ENCODE peak calls at places on chromosomes 1 and 21, in five cellular contexts. One of them, this sample, is unnamed.

GRCh38 chr1:87883906-87884305 is 555.2 kb downstream of the LMO4 start:
- DNase-seq in neuronal stem cell: no peak
- DNase-seq in CD8-positive, alpha-beta memory T cell: no peak
- DNase-seq in esophagus squamous epithelium: no peak
- DNase-seq in effector memory CD4-positive, alpha-beta T cell: no peak
- DNase-seq in this sample: no peak

GRCh38 chr1:3009556-3009955 is 11.7 kb upstream of the ACTRT2 start:
- DNase-seq in neuronal stem cell: no peak
- DNase-seq in CD8-positive, alpha-beta memory T cell: no peak
- DNase-seq in esophagus squamous epithelium: no peak
- DNase-seq in effector memory CD4-positive, alpha-beta T cell: no peak
- DNase-seq in this sample: no peak

GRCh38 chr1:88867743-88868521 is 23.4 kb downstream of the GTF2B start:
- DNase-seq in neuronal stem cell: no peak
- DNase-seq in CD8-positive, alpha-beta memory T cell: no peak
- DNase-seq in esophagus squamous epithelium: no peak
- DNase-seq in effector memory CD4-positive, alpha-beta T cell: no peak
- DNase-seq in this sample: no peak

GRCh38 chr1:33397994-33398393 is 32.9 kb downstream of the PHC2 start:
- DNase-seq in neuronal stem cell: no peak
- DNase-seq in CD8-positive, alpha-beta memory T cell: no peak
- DNase-seq in esophagus squamous epithelium: no peak
- DNase-seq in effector memory CD4-positive, alpha-beta T cell: no peak
- DNase-seq in this sample: no peak

GRCh38 chr1:154910851-154911250 is 25.7 kb downstream of the PMVK start:
- DNase-seq in neuronal stem cell: no peak
- DNase-seq in CD8-positive, alpha-beta memory T cell: no peak
- DNase-seq in esophagus squamous epithelium: no peak
- DNase-seq in effector memory CD4-positive, alpha-beta T cell: no peak
- DNase-seq in this sample: no peak

GRCh38 chr1:231442735-231443134 is 20.6 kb upstream of the EGLN1 start:
- DNase-seq in neuronal stem cell: no peak
- DNase-seq in CD8-positive, alpha-beta memory T cell: no peak
- DNase-seq in esophagus squamous epithelium: no peak
- DNase-seq in effector memory CD4-positive, alpha-beta T cell: no peak
- DNase-seq in this sample: no peak

GRCh38 chr1:8443558-8444194 is 125.8 kb downstream of the SLC45A1 start:
- DNase-seq in neuronal stem cell: no peak
- DNase-seq in CD8-positive, alpha-beta memory T cell: no peak
- DNase-seq in esophagus squamous epithelium: no peak
- DNase-seq in effector memory CD4-positive, alpha-beta T cell: no peak
- DNase-seq in this sample: no peak

GRCh38 chr1:205585835-205586785 is 45.7 kb downstream of the ELK4 start:
- DNase-seq in neuronal stem cell: no peak
- DNase-seq in CD8-positive, alpha-beta memory T cell: no peak
- DNase-seq in esophagus squamous epithelium: no peak
- DNase-seq in effector memory CD4-positive, alpha-beta T cell: no peak
- DNase-seq in this sample: peak; percentile 31

GRCh38 chr1:90393025-90393424 is 324.1 kb downstream of the BARHL2 start:
- DNase-seq in neuronal stem cell: no peak
- DNase-seq in CD8-positive, alpha-beta memory T cell: no peak
- DNase-seq in esophagus squamous epithelium: no peak
- DNase-seq in effector memory CD4-positive, alpha-beta T cell: no peak
- DNase-seq in this sample: no peak

GRCh38 chr1:226002667-226003501 is 3.7 kb upstream of the SDE2 start:
- DNase-seq in neuronal stem cell: peak; percentile 62
- DNase-seq in CD8-positive, alpha-beta memory T cell: no peak
- DNase-seq in esophagus squamous epithelium: no peak
- DNase-seq in effector memory CD4-positive, alpha-beta T cell: no peak
- DNase-seq in this sample: no peak

GRCh38 chr1:201269241-201269640 is 14.1 kb upstream of the PKP1 start:
- DNase-seq in neuronal stem cell: no peak
- DNase-seq in CD8-positive, alpha-beta memory T cell: no peak
- DNase-seq in esophagus squamous epithelium: no peak
- DNase-seq in effector memory CD4-positive, alpha-beta T cell: no peak
- DNase-seq in this sample: no peak

GRCh38 chr1:156493749-156494148 is 6.8 kb downstream of the MEF2D start:
- DNase-seq in neuronal stem cell: no peak
- DNase-seq in CD8-positive, alpha-beta memory T cell: no peak
- DNase-seq in esophagus squamous epithelium: no peak
- DNase-seq in effector memory CD4-positive, alpha-beta T cell: no peak
- DNase-seq in this sample: no peak

GRCh38 chr21:43345746-43346409 is 81.1 kb downstream of the SIK1 start:
- DNase-seq in neuronal stem cell: no peak
- DNase-seq in CD8-positive, alpha-beta memory T cell: no peak
- DNase-seq in esophagus squamous epithelium: no peak
- DNase-seq in effector memory CD4-positive, alpha-beta T cell: no peak
- DNase-seq in this sample: no peak

GRCh38 chr1:201614262-201615015 is 75.5 kb downstream of the NAV1 start:
- DNase-seq in neuronal stem cell: peak; percentile 58
- DNase-seq in CD8-positive, alpha-beta memory T cell: no peak
- DNase-seq in esophagus squamous epithelium: no peak
- DNase-seq in effector memory CD4-positive, alpha-beta T cell: no peak
- DNase-seq in this sample: peak; percentile 81

GRCh38 chr21:45040739-45041138 is 33.6 kb upstream of the ADARB1 start:
- DNase-seq in neuronal stem cell: no peak
- DNase-seq in CD8-positive, alpha-beta memory T cell: no peak
- DNase-seq in esophagus squamous epithelium: no peak
- DNase-seq in effector memory CD4-positive, alpha-beta T cell: no peak
- DNase-seq in this sample: peak; percentile 48

GRCh38 chr1:41662061-41662655 is 177.7 kb upstream of the EDN2 start:
- DNase-seq in neuronal stem cell: peak; percentile 72
- DNase-seq in CD8-positive, alpha-beta memory T cell: peak; percentile 85
- DNase-seq in esophagus squamous epithelium: no peak
- DNase-seq in effector memory CD4-positive, alpha-beta T cell: peak; percentile 55
- DNase-seq in this sample: peak; percentile 94

GRCh38 chr1:231446138-231446537 is 24.1 kb upstream of the EGLN1 start:
- DNase-seq in neuronal stem cell: no peak
- DNase-seq in CD8-positive, alpha-beta memory T cell: no peak
- DNase-seq in esophagus squamous epithelium: no peak
- DNase-seq in effector memory CD4-positive, alpha-beta T cell: no peak
- DNase-seq in this sample: no peak

GRCh38 chr1:52552236-52552504 is 722 bp downstream of the TUT4 start:
- DNase-seq in neuronal stem cell: peak; percentile 33
- DNase-seq in CD8-positive, alpha-beta memory T cell: peak; percentile 86
- DNase-seq in esophagus squamous epithelium: peak; percentile 8
- DNase-seq in effector memory CD4-positive, alpha-beta T cell: peak; percentile 38
- DNase-seq in this sample: no peak

GRCh38 chr1:25610822-25611630 is 5.6 kb upstream of the MAN1C1 start:
- DNase-seq in neuronal stem cell: no peak
- DNase-seq in CD8-positive, alpha-beta memory T cell: no peak
- DNase-seq in esophagus squamous epithelium: no peak
- DNase-seq in effector memory CD4-positive, alpha-beta T cell: no peak
- DNase-seq in this sample: no peak

DNA sequence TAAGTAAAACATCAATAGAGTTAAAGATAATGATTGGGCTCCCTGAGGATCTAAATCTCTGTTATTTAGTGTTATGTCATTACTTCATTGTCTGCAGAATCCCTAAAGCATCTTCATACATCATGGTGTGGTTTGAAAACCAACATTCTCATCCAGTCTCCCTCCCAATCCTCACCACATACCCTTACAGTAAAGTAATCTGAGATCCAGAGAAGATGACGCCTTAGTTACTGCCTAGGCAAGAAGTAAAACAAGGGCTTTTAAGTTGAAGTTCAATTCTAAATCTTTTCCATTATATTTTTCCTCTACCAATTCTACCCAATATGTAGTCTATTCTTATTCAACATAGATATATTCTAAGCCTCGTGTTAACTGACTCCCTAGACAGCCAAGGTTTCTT is 17.4 kb downstream of the DPH5 start:
- DNase-seq in neuronal stem cell: no peak
- DNase-seq in CD8-positive, alpha-beta memory T cell: no peak
- DNase-seq in esophagus squamous epithelium: no peak
- DNase-seq in effector memory CD4-positive, alpha-beta T cell: no peak
- DNase-seq in this sample: no peak
- H3K36me3 ChIP-seq in neuronal stem cell: peaks cover 59% of the 10 kb centered on the region
- H3K36me3 ChIP-seq in CD8-positive, alpha-beta memory T cell: no peaks in the 10 kb centered on the region
- H3K36me3 ChIP-seq in esophagus squamous epithelium: no peaks in the 10 kb centered on the region
- H3K36me3 ChIP-seq in effector memory CD4-positive, alpha-beta T cell: peaks cover 6% of the 10 kb centered on the region
- H3K36me3 ChIP-seq in this sample: no peaks in the 10 kb centered on the region

DNA sequence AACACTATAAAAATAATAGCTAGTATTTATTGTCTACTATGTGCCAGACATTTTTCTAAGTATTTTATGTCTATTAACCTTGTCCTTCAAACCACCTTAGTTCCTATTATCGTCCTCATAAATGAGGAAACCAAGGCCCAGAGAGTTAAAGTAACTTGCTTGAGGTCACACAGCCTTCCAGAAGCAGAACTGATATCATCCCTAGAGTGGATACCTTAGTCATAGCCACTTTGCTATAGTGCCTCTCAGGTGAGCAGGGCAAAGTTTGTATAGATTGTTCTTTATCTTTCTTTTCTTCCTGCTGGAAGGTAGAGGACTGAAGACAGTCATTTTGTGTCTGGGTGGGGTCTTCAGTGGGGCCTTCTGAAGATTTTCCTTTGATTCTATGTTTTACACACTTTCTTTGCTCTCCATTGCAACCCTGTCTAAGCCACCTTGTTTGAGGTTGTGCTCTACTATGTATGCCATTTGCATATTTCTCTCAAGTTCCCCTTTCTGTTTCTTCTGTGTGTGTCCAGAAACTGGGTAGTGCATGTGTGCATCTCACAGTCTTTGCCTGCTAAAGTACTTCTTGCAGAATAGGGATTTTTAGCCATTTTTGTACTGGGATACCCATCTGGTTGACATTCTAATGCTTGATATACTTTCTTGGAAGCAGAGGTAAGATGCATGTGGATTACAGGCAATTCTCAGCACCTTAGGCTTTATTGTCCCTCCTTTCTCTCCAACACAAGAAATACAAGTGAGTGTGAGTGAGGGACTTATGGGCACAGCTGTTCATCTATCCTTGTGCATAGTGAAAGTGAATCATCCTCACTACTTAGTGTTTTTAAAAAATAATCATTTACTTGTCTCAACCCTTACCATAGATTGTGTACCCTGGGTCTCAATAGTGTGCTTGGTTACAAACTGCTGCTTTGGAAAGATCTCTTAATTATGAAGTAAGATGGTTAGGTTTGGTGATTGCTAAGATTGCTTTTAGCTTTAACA is 207.6 kb upstream of the HMCN1 start:
- DNase-seq in neuronal stem cell: no peak
- DNase-seq in CD8-positive, alpha-beta memory T cell: no peak
- DNase-seq in esophagus squamous epithelium: no peak
- DNase-seq in effector memory CD4-positive, alpha-beta T cell: no peak
- DNase-seq in this sample: no peak
- H3K4me3 ChIP-seq in neuronal stem cell: no peak overlapping the region
- H3K4me3 ChIP-seq in CD8-positive, alpha-beta memory T cell: no peak overlapping the region
- H3K4me3 ChIP-seq in esophagus squamous epithelium: no peak overlapping the region
- H3K4me3 ChIP-seq in effector memory CD4-positive, alpha-beta T cell: no peak overlapping the region
- H3K4me3 ChIP-seq in this sample: no peak overlapping the region

GRCh38 chr1:32307313-32307712 is 15.4 kb downstream of the HDAC1 start:
- DNase-seq in neuronal stem cell: no peak
- DNase-seq in CD8-positive, alpha-beta memory T cell: no peak
- DNase-seq in esophagus squamous epithelium: no peak
- DNase-seq in effector memory CD4-positive, alpha-beta T cell: no peak
- DNase-seq in this sample: no peak
- H3K36me3 ChIP-seq in neuronal stem cell: peaks cover 53% of the 10 kb centered on the region
- H3K36me3 ChIP-seq in CD8-positive, alpha-beta memory T cell: peaks cover 34% of the 10 kb centered on the region
- H3K36me3 ChIP-seq in esophagus squamous epithelium: peaks cover 12% of the 10 kb centered on the region
- H3K36me3 ChIP-seq in effector memory CD4-positive, alpha-beta T cell: peaks cover 23% of the 10 kb centered on the region
- H3K36me3 ChIP-seq in this sample: no peaks in the 10 kb centered on the region

DNA sequence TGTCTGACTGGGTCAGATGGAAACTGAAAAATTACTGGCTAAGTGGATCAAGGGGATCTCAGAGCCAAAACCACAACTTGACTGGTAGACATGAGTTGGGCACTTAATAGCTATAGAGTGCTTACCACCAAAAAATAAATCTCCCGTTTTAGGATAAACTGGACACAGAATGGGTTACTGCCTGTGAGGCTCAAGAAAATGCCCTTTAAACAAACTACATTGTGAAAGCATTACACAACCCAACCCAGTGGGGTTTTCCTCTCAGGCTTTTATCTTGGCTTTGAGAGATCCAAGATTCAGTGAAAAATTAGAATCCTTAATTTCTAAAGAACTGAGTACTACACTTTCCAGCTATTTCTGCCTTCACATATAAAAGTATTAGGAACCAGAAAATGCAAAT is 133.9 kb upstream of the LYPLAL1 start:
- DNase-seq in neuronal stem cell: no peak
- DNase-seq in CD8-positive, alpha-beta memory T cell: no peak
- DNase-seq in esophagus squamous epithelium: no peak
- DNase-seq in effector memory CD4-positive, alpha-beta T cell: no peak
- DNase-seq in this sample: no peak
- H3K4me3 ChIP-seq in neuronal stem cell: no peak overlapping the region
- H3K4me3 ChIP-seq in CD8-positive, alpha-beta memory T cell: no peak overlapping the region
- H3K4me3 ChIP-seq in esophagus squamous epithelium: no peak overlapping the region
- H3K4me3 ChIP-seq in effector memory CD4-positive, alpha-beta T cell: no peak overlapping the region
- H3K4me3 ChIP-seq in this sample: no peak overlapping the region

GRCh38 chr1:44652445-44653106 is 21.7 kb downstream of the TMEM53 start:
- DNase-seq in neuronal stem cell: peak; percentile 77
- DNase-seq in CD8-positive, alpha-beta memory T cell: peak; percentile 83
- DNase-seq in esophagus squamous epithelium: no peak
- DNase-seq in effector memory CD4-positive, alpha-beta T cell: peak; percentile 46
- DNase-seq in this sample: peak; percentile 80
- H3K36me3 ChIP-seq in neuronal stem cell: peaks cover 72% of the 10 kb centered on the region
- H3K36me3 ChIP-seq in CD8-positive, alpha-beta memory T cell: peaks cover 14% of the 10 kb centered on the region
- H3K36me3 ChIP-seq in esophagus squamous epithelium: peaks cover 38% of the 10 kb centered on the region
- H3K36me3 ChIP-seq in effector memory CD4-positive, alpha-beta T cell: peaks cover 36% of the 10 kb centered on the region
- H3K36me3 ChIP-seq in this sample: peaks cover 5% of the 10 kb centered on the region

GRCh38 chr1:228647523-228648444 is 87.5 kb upstream of the RHOU start:
- DNase-seq in neuronal stem cell: peak; percentile 52
- DNase-seq in CD8-positive, alpha-beta memory T cell: peak; percentile 49
- DNase-seq in esophagus squamous epithelium: no peak
- DNase-seq in effector memory CD4-positive, alpha-beta T cell: no peak
- DNase-seq in this sample: peak; percentile 66
- H3K4me3 ChIP-seq in neuronal stem cell: peak overlapping the region; percentile 89
- H3K4me3 ChIP-seq in CD8-positive, alpha-beta memory T cell: peak overlapping the region; percentile 85
- H3K4me3 ChIP-seq in esophagus squamous epithelium: peak overlapping the region; percentile 63
- H3K4me3 ChIP-seq in effector memory CD4-positive, alpha-beta T cell: peak overlapping the region; percentile 62
- H3K4me3 ChIP-seq in this sample: peak overlapping the region; percentile 43

GRCh38 chr1:15656464-15656863 is 27.7 kb upstream of the PLEKHM2 start:
- DNase-seq in neuronal stem cell: no peak
- DNase-seq in CD8-positive, alpha-beta memory T cell: no peak
- DNase-seq in esophagus squamous epithelium: no peak
- DNase-seq in effector memory CD4-positive, alpha-beta T cell: no peak
- DNase-seq in this sample: no peak
- H3K36me3 ChIP-seq in neuronal stem cell: peaks cover 92% of the 10 kb centered on the region
- H3K36me3 ChIP-seq in CD8-positive, alpha-beta memory T cell: peaks cover 51% of the 10 kb centered on the region
- H3K36me3 ChIP-seq in esophagus squamous epithelium: peaks cover 22% of the 10 kb centered on the region
- H3K36me3 ChIP-seq in effector memory CD4-positive, alpha-beta T cell: peaks cover 52% of the 10 kb centered on the region
- H3K36me3 ChIP-seq in this sample: no peaks in the 10 kb centered on the region